ENCODE peak calls at places on chromosomes 5 and 9, in five cellular contexts. M is GM12878, N is H1, P is K562, K is HepG2. E is an unnamed sample.

GRCh38 chr5:132591140-132591539 is 34.4 kb downstream of the RAD50 start:
- DNase-seq in M (no peak), P (no peak), N (no peak), K (no peak), E (peak)

GRCh38 chr9:37167456-37167855 is 47.1 kb downstream of the ZCCHC7 start:
- DNase-seq in P (no peak), N (no peak), K (no peak), M (no peak), E (no peak)

GRCh38 chr5:1118231-1118698 is 6.4 kb upstream of the SLC12A7 start:
- DNase-seq in K (no peak), M (no peak), N (no peak), P (peak), E (no peak)

GRCh38 chr9:14530301-14530700 is 162.9 kb downstream of the ZDHHC21 start:
- DNase-seq in M (no peak), N (no peak), P (no peak), K (no peak), E (no peak)

GRCh38 chr9:38017149-38017884 is 51.7 kb downstream of the SHB start:
- DNase-seq in M (no peak), N (peak), K (no peak), P (no peak), E (no peak)

GRCh38 chr9:78325343-78325742 is 28.4 kb downstream of the PSAT1 start:
- DNase-seq in P (peak), M (no peak), K (no peak), N (no peak), E (no peak)

GRCh38 chr5:2747372-2748179 is 3.9 kb downstream of the IRX2 start:
- DNase-seq in M (no peak), N (no peak), P (no peak), K (no peak), E (no peak)

GRCh38 chr9:137506274-137506673 is 43.9 kb downstream of the PNPLA7 start:
- DNase-seq in M (no peak), K (no peak), P (no peak), N (no peak), E (no peak)

GRCh38 chr9:137189297-137190295 is 1.1 kb downstream of the SSNA1 start:
- DNase-seq in K (no peak), M (no peak), N (no peak), P (no peak), E (no peak)

GRCh38 chr9:1960696-1961095 is 54.5 kb upstream of the SMARCA2 start:
- DNase-seq in N (no peak), P (no peak), K (no peak), M (no peak), E (no peak)

GRCh38 chr9:12784461-12785250 is 9.8 kb downstream of the LURAP1L start:
- DNase-seq in P (no peak), N (no peak), K (peak), M (no peak), E (peak)

DNA sequence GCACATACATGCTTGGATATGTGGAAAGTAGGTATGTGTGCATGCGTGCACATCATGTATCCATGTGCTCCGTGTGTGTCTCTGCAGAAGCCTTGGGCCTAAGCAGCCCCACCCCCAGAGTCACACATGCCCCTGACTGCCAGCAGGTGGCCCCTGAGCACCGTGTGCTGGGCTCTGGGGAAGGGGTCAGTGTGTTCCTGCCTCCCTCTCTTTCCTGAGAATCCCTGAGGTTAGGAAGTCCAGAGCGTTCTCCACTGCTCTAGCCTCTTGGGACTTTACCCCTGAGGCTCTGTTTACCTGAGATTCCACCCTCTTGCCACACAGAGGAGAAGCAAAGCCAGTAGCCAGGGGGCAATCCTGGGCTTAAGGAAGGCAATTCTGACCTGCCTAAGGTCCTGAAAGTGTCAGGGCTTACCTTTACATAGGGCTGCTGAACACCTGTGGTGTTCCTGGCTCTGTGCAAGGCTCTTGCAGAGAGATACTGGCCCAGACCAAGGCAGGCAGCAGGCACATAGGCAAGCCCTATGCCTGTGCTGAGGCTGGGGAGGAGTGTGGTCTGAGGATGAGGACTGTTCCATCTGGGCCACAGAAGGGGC is 207.3 kb downstream of the TMEM38B start:
- DNase-seq in N (peak), M (no peak), P (peak), K (peak), E (no peak)
- TF ChIP-seq SRF in N (no peak), M (no peak), P (no peak), K (no peak), E (no peak)

GRCh38 chr5:9444346-9444745 is 101.5 kb downstream of the SEMA5A start:
- DNase-seq in M (no peak), K (no peak), N (no peak), P (no peak), E (no peak)

GRCh38 chr5:9440517-9440916 is 105.4 kb downstream of the SEMA5A start:
- DNase-seq in K (no peak), P (no peak), N (no peak), M (no peak), E (no peak)

GRCh38 chr5:9437741-9438240 is 108.1 kb downstream of the SEMA5A start:
- DNase-seq in M (no peak), N (no peak), P (no peak), K (no peak), E (no peak)

GRCh38 chr5:9439651-9440292 is 106.1 kb downstream of the SEMA5A start:
- DNase-seq in P (no peak), N (no peak), K (no peak), M (no peak), E (no peak)

DNA sequence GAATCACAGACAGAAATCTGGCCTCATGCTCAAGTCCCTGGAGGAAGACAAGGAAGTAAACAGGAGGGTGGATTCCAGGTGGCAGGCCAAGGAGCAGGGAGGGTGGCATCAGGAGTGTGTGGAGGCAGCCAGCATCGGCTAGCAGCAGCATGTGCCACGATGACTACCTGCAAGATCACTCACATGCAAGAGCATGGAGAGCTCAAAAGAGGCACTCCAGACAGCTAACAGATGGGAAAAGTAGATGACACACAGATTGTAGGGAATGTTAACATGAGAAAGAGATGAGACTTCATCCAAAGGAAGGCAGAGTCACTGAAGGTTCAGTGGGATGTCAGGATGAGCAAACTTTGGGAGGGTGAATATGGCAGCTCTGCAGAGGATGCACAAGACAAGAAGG is 104.3 kb downstream of the SEMA5A start:
- DNase-seq in M (no peak), P (no peak), N (no peak), K (no peak), E (no peak)
- TF ChIP-seq YY1 in M (no peak), P (no peak), N (no peak), K (no peak), E (no peak)

GRCh38 chr9:23672121-23672520 is 153.9 kb downstream of the ELAVL2 start:
- DNase-seq in K (no peak), N (no peak), M (no peak), P (no peak), E (no peak)
- TF ChIP-seq RAD21 in K (no peak), N (no peak), M (no peak), P (no peak), E (no peak)

GRCh38 chr5:75034137-75034739 is 18.1 kb downstream of the GCNT4 start:
- DNase-seq in N (no peak), M (no peak), P (no peak), K (no peak), E (no peak)

GRCh38 chr5:75028090-75028489 is 24.3 kb downstream of the GCNT4 start:
- DNase-seq in N (no peak), M (no peak), P (no peak), K (no peak), E (no peak)

GRCh38 chr5:75037106-75037505 is 15.3 kb downstream of the GCNT4 start:
- DNase-seq in M (no peak), N (no peak), P (no peak), K (peak), E (peak)

GRCh38 chr5:75031366-75031765 is 21.0 kb downstream of the GCNT4 start:
- DNase-seq in M (no peak), P (no peak), K (no peak), N (no peak), E (no peak)
- TF ChIP-seq SRF in M (no peak), P (no peak), K (no peak), N (no peak), E (no peak)

DNA sequence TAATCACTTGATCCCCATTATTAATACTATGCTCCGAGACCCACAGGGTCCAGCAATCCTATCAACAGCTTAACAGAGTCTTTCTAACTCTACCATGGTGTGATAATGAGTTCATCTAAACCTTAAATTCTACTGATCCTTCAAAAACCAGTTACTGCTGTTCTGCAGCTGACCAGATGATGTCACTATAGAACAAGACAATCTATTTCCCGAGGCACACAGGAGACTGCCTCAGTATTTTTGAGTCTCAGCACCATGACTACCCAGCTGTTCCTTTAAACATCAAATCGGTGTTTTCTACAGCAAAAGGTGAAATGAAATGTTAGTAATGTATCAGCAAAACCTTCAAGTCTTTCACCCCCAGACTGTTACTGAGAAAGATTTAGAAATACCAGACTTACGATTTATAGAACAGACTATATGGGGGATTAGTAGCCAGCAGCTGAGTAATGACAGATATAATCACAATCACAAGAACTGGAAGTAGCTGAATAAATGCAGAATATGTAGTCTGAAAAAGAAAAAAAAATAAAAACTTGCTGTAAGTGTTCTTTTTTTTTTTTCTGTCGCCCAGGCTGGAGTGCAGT is 16.9 kb downstream of the DNAJC18 start:
- DNase-seq in M (no peak), K (peak), P (peak), N (peak), E (peak)
- TF ChIP-seq YY1 in M (peak), K (no peak), P (no peak), N (no peak), E (no peak)

GRCh38 chr5:155293605-155294178 is 280.1 kb downstream of the KIF4B start:
- DNase-seq in P (no peak), M (no peak), K (no peak), N (no peak), E (no peak)

GRCh38 chr5:155303134-155303533 is 289.6 kb downstream of the KIF4B start:
- DNase-seq in N (no peak), P (no peak), M (no peak), K (no peak), E (no peak)

GRCh38 chr5:155299342-155300006 is 285.9 kb downstream of the KIF4B start:
- DNase-seq in M (no peak), K (no peak), N (no peak), P (no peak), E (no peak)
- TF ChIP-seq RAD21 in M (no peak), K (no peak), N (no peak), P (no peak), E (no peak)

GRCh38 chr9:119829748-119830147 is 460.5 kb upstream of the BRINP1 start:
- DNase-seq in N (no peak), K (no peak), M (no peak), P (no peak), E (no peak)
- TF ChIP-seq SRF in N (no peak), K (no peak), M (no peak), P (no peak), E (no peak)